ENCODE peak calls at places on chromosomes 7 and 10, in nine cellular contexts. K is AG04449, Q is HFFc6, L is heart left ventricle, D is osteoblast, G is ovary, O is HFF-Myc, H is fibroblast of lung, R is GM13976. S is an unnamed sample.

GRCh38 chr10:17109475-17110207 is 20.0 kb downstream of the CUBN start:
- DNase-seq in G (no peak), K (peak), D (peak), Q (peak), L (no peak), R (no peak), O (peak), H (peak), S (no peak)

GRCh38 chr7:7489546-7489945 is 46.1 kb downstream of the COL28A1 start:
- DNase-seq in H (no peak), O (no peak), Q (no peak), D (no peak), R (no peak), K (no peak), L (no peak), G (no peak), S (no peak)

GRCh38 chr10:108244443-108245228 is 1080.1 kb upstream of the SORCS1 start:
- DNase-seq in Q (no peak), K (no peak), H (no peak), O (no peak), D (no peak), R (no peak), G (no peak), L (no peak), S (no peak)

GRCh38 chr7:11775401-11775800 is 56.6 kb downstream of the THSD7A start:
- DNase-seq in D (no peak), O (no peak), L (no peak), G (no peak), H (no peak), Q (no peak), R (no peak), K (no peak), S (no peak)

GRCh38 chr10:18397886-18398285 is 253.5 kb downstream of the NSUN6 start:
- DNase-seq in D (peak), H (no peak), K (no peak), L (no peak), G (no peak), R (no peak), O (no peak), Q (no peak), S (no peak)

GRCh38 chr10:17578603-17579002 is 38.6 kb downstream of the HACD1 start:
- DNase-seq in G (no peak), H (no peak), O (no peak), D (no peak), Q (no peak), K (no peak), R (no peak), L (no peak), S (no peak)

GRCh38 chr7:105461518-105461917 is 60.6 kb downstream of the PUS7 start:
- DNase-seq in G (no peak), K (no peak), H (no peak), L (no peak), D (no peak), R (no peak), O (no peak), Q (no peak), S (no peak)

GRCh38 chr10:33749042-33749441 is 414.6 kb upstream of the NRP1 start:
- DNase-seq in K (no peak), O (no peak), R (no peak), D (no peak), H (no peak), Q (no peak), L (no peak), G (no peak), S (no peak)

GRCh38 chr10:78223088-78223487 is 189.4 kb downstream of the RPS24 start:
- DNase-seq in G (no peak), H (no peak), R (no peak), Q (no peak), O (no peak), D (no peak), K (no peak), L (no peak), S (no peak)

GRCh38 chr10:11898033-11898371 is 74.8 kb downstream of the PROSER2 start:
- DNase-seq in G (no peak), D (no peak), H (no peak), L (no peak), R (no peak), K (no peak), O (no peak), Q (no peak), S (no peak)
- TF ChIP-seq CTCF in G (no peak), D (no peak), H (no peak), L (no peak), R (no peak), K (no peak), O (no peak), Q (no peak), S (no peak)

GRCh38 chr10:67603701-67604100 is 92.3 kb downstream of the CTNNA3 start:
- DNase-seq in H (peak), R (no peak), D (no peak), O (no peak), Q (no peak), G (no peak), L (no peak), K (no peak), S (no peak)

GRCh38 chr10:67607472-67607871 is 88.5 kb downstream of the CTNNA3 start:
- DNase-seq in D (peak), G (no peak), Q (no peak), R (no peak), K (no peak), H (peak), L (no peak), O (no peak), S (no peak)

GRCh38 chr10:67603086-67603485 is 92.9 kb downstream of the CTNNA3 start:
- DNase-seq in R (no peak), K (no peak), G (no peak), D (no peak), Q (no peak), O (no peak), H (no peak), L (no peak), S (no peak)

GRCh38 chr10:67608001-67608400 is 88.0 kb downstream of the CTNNA3 start:
- DNase-seq in L (no peak), K (no peak), O (no peak), Q (no peak), H (no peak), D (no peak), G (no peak), R (no peak), S (no peak)

GRCh38 chr10:67606572-67606971 is 89.4 kb downstream of the CTNNA3 start:
- DNase-seq in R (no peak), D (peak), L (no peak), G (no peak), Q (peak), H (peak), K (peak), O (no peak), S (no peak)
- TF ChIP-seq CTCF in R (no peak), D (no peak), L (no peak), G (no peak), Q (no peak), H (no peak), K (no peak), O (no peak), S (no peak)

GRCh38 chr10:124671486-124672075 is 72.6 kb downstream of the FAM53B start:
- DNase-seq in D (peak), R (no peak), Q (no peak), L (peak), G (no peak), H (peak), O (no peak), K (no peak), S (no peak)
- TF ChIP-seq CTCF in D (peak), R (no peak), Q (peak), L (peak), G (no peak), H (no peak), O (no peak), K (no peak), S (no peak)

GRCh38 chr10:71714592-71714991 is 5.0 kb downstream of the C10orf105 start:
- DNase-seq in R (no peak), L (no peak), D (no peak), G (no peak), H (no peak), Q (no peak), O (no peak), K (no peak), S (no peak)

GRCh38 chr10:71712170-71712569 is 7.4 kb downstream of the C10orf105 start:
- DNase-seq in K (no peak), D (no peak), H (no peak), R (no peak), O (no peak), L (no peak), G (no peak), Q (no peak), S (no peak)

GRCh38 chr10:71712572-71713134 is 6.9 kb downstream of the C10orf105 start:
- DNase-seq in L (no peak), D (no peak), K (no peak), R (no peak), Q (no peak), G (no peak), H (no peak), O (no peak), S (no peak)

GRCh38 chr10:71714055-71714454 is 5.5 kb downstream of the C10orf105 start:
- DNase-seq in K (no peak), H (no peak), Q (no peak), D (peak), L (no peak), R (no peak), O (no peak), G (no peak), S (no peak)

DNA sequence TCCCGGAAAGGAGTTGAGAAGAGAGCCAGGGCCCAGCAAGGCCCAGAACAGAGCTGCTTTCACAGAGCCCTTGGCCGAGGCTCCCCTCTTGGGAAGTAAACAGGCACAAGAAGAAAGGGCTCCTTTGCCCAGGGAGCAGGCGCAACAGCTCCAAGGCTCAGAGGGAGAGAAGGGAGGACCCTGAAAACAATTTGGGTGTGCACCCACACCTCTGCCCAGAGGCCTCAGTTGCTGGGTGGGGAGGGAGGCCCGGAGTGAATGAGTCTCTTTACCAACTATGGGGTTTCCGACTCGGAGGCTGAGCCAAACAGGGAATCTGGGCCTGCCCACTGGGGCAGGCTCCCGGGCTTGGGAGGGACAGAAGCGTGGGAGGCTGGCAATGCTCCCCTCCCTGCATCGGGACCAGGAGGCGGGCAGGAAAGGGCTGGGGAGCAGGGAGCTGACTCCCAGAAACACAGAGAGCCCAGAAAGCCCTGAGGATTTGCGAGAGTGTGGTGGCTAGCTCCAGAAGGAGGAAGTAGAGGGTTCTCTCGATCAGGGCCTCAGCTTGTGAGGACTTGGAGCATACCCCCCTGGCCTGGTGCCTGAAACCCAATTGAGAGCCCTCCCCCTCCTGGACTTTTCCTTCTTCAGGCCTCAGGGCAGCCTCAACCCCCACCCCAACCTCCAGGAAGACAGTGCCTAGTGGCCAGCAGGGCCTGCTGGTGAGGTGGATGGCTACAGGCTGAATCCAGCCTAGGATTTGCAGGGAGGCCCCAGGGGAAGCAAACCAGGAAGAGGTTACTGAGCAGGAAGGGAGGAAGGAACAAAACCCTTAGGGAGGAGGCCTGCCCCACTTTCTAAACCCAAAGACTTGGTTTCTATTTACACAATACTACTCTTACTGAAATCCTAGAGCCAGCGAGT is 6.2 kb downstream of the C10orf105 start:
- DNase-seq in D (peak), O (no peak), Q (peak), L (peak), H (peak), R (no peak), K (peak), G (peak), S (no peak)
- TF ChIP-seq CTCF in D (peak), O (peak), Q (peak), L (no peak), H (peak), R (no peak), K (peak), G (no peak), S (no peak)

GRCh38 chr7:55552320-55553086 is 19.8 kb downstream of the VOPP1 start:
- DNase-seq in H (peak), O (no peak), G (no peak), R (no peak), L (no peak), D (peak), K (no peak), Q (no peak), S (no peak)

GRCh38 chr7:55548295-55548731 is 24.0 kb downstream of the VOPP1 start:
- DNase-seq in H (no peak), D (peak), L (no peak), O (no peak), Q (no peak), G (no peak), K (no peak), R (peak), S (peak)

GRCh38 chr7:55549457-55549856 is 22.8 kb downstream of the VOPP1 start:
- DNase-seq in K (no peak), R (no peak), H (no peak), L (no peak), G (no peak), O (no peak), Q (no peak), D (no peak), S (no peak)

GRCh38 chr7:55550838-55551537 is 21.3 kb downstream of the VOPP1 start:
- DNase-seq in H (no peak), Q (no peak), K (no peak), R (no peak), D (no peak), G (no peak), L (no peak), O (no peak), S (no peak)

DNA sequence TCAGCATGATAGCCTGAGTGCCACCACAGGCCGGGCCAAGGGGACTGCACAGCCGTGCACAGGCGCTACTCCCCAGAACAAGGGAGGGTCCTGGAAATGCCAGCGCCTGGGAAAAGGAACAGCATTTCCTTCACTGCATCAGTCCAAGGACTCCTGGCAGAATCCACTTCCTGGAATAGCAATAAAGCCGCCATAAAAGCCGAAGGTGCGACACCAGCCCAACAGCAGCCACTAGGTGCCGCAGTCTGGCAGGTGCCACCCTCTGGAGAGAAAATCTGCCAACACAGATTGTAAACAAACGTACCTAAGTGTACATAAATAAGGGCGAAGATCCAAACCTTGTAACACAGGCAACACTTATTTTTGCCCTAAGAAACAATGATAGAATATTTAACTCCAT is 22.3 kb downstream of the VOPP1 start:
- DNase-seq in Q (no peak), L (no peak), H (no peak), D (no peak), K (no peak), O (no peak), R (no peak), G (no peak), S (no peak)
- TF ChIP-seq CTCF in Q (peak), L (no peak), H (no peak), D (no peak), K (no peak), O (no peak), R (peak), G (no peak), S (peak)

DNA sequence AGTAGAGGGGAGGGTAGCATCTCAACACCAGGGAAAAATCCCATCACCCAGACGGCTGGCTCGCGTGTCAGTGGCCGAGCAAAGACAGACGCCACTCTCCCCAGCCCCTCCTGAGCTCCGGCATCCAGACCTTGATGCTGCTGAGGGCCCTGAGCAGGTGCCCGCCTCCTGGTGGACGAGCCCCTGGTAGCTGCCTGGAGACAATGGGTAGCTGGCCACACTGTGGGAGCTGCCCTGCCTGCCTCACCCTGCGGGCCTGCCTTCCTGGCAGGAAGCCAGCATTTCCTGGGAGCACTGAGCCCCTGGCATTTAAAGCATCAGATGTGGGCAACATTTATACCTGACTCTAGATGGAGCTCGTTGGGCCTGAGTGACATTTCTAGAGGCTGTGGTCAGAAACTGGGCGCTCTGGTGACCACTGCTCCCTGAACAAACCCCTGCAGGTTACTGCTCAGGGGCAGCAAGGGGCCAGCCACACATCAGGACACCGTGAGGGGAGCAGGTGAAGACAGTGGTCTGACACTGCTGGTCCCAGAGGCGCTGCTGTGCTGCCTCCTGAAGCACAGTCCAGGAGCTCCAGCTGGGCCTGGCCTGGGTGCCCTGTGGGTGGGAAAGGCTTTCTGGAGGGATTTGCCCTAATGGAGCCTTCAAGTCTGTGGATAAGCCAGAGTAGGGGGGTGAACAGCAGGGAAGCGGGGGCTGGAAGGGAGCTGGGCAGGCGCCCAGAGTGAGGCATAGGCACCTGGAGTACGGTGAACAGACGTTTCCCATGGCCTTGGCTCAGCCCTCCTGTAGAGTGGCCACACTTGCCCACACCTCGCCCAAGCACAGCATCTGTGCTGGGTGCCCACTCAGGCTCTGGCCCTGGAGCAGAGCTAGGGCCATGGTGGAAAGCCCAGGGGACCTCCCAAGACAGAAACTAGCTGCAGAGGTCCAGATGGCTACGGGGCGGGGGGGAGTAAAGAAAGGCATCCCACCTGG is 138.7 kb downstream of the MAPK8 start:
- DNase-seq in H (no peak), R (peak), G (no peak), L (peak), D (peak), K (no peak), O (no peak), Q (peak), S (peak)
- TF ChIP-seq CTCF in H (no peak), R (no peak), G (no peak), L (no peak), D (no peak), K (no peak), O (no peak), Q (peak), S (no peak)

GRCh38 chr10:3871424-3871996 is 86.5 kb upstream of the KLF6 start:
- DNase-seq in G (no peak), L (no peak), K (no peak), O (no peak), Q (no peak), D (no peak), R (no peak), H (no peak), S (no peak)

GRCh38 chr10:3872700-3873099 is 87.7 kb upstream of the KLF6 start:
- DNase-seq in K (no peak), O (no peak), D (no peak), H (no peak), R (no peak), G (no peak), Q (no peak), L (no peak), S (no peak)

GRCh38 chr10:3875842-3876235 is 90.8 kb upstream of the KLF6 start:
- DNase-seq in L (no peak), Q (no peak), R (no peak), G (no peak), D (no peak), K (no peak), H (no peak), O (no peak), S (no peak)

GRCh38 chr10:3874988-3875841 is 90.2 kb upstream of the KLF6 start:
- DNase-seq in K (no peak), L (peak), H (no peak), Q (no peak), R (peak), G (no peak), O (no peak), D (no peak), S (peak)

GRCh38 chr10:3873728-3874461 is 88.9 kb upstream of the KLF6 start:
- DNase-seq in Q (peak), H (peak), R (peak), L (no peak), D (peak), O (no peak), K (no peak), G (no peak), S (peak)
- TF ChIP-seq CTCF in Q (no peak), H (no peak), R (no peak), L (no peak), D (no peak), O (no peak), K (no peak), G (no peak), S (no peak)

GRCh38 chr10:70124918-70125317 is 7.7 kb downstream of the AIFM2 start:
- DNase-seq in L (no peak), G (no peak), R (no peak), K (no peak), H (no peak), Q (no peak), D (no peak), O (no peak), S (no peak)
- TF ChIP-seq CTCF in L (no peak), G (no peak), R (no peak), K (no peak), H (no peak), Q (no peak), D (no peak), O (no peak), S (no peak)

S was measured in GM13977.